ENCODE peak calls at places on chromosomes 13 and 19, in ten cellular contexts. X is suprapubic skin, L is H1, K is NB4, Q is gastrocnemius medialis, D is transverse colon, R is tibial nerve, I is stomach, J is IMR-90, Y is breast epithelium. V is an unnamed sample.

GRCh38 chr19:19224852-19225494 is 13.2 kb downstream of the NCAN start:
- DNase-seq in X (no peak), L (peak; percentile 73), K (peak; percentile 87), Q (no peak), D (peak; percentile 82), R (peak; percentile 10), I (peak; percentile 75), J (peak; percentile 44), Y (peak; percentile 22), V (peak; percentile 82)

GRCh38 chr19:4738734-4739133 is 15.1 kb upstream of the DPP9 start:
- DNase-seq in X (no peak), L (no peak), K (no peak), Q (peak; percentile 58), D (no peak), R (no peak), I (no peak), J (no peak), Y (no peak), V (no peak)

GRCh38 chr19:48999481-49000325 is 6.0 kb downstream of the RUVBL2 start:
- DNase-seq in X (no peak), L (peak; percentile 59), K (peak; percentile 67), Q (no peak), D (peak; percentile 69), R (no peak), I (peak; percentile 65), J (peak; percentile 67), Y (no peak), V (peak; percentile 17)

GRCh38 chr13:42355118-42355840 is 83.3 kb downstream of the AKAP11 start:
- DNase-seq in X (no peak), L (no peak), K (no peak), Q (no peak), D (no peak), R (no peak), I (no peak), J (no peak), Y (no peak), V (no peak)

GRCh38 chr13:108917581-108917980 is 288.2 kb downstream of the MYO16 start:
- DNase-seq in X (no peak), L (no peak), K (no peak), Q (no peak), D (no peak), R (no peak), I (no peak), J (peak; percentile 37), Y (no peak), V (no peak)

GRCh38 chr13:98239156-98240076 is 62.3 kb upstream of the RNF113B start:
- DNase-seq in X (no peak), L (peak; percentile 7), K (no peak), Q (no peak), D (no peak), R (no peak), I (no peak), J (no peak), Y (no peak), V (peak; percentile 51)

GRCh38 chr13:24541127-24541475 is 28.5 kb upstream of the PARP4 start:
- DNase-seq in X (no peak), L (no peak), K (no peak), Q (no peak), D (no peak), R (no peak), I (no peak), J (no peak), Y (no peak), V (no peak)

GRCh38 chr13:97766749-97767148 is 186.7 kb upstream of the IPO5 start:
- DNase-seq in X (no peak), L (no peak), K (no peak), Q (no peak), D (no peak), R (no peak), I (no peak), J (no peak), Y (no peak), V (no peak)

GRCh38 chr13:106143930-106144709 is 391.3 kb downstream of the EFNB2 start:
- DNase-seq in X (no peak), L (no peak), K (peak; percentile 4), Q (no peak), D (no peak), R (no peak), I (peak; percentile 36), J (no peak), Y (no peak), V (peak; percentile 12)

GRCh38 chr19:13980340-13980739 is 25.8 kb downstream of the RFX1 start:
- DNase-seq in X (no peak), L (no peak), K (no peak), Q (no peak), D (no peak), R (no peak), I (no peak), J (no peak), Y (no peak), V (no peak)

GRCh38 chr19:49058592-49058991 is 1.0 kb upstream of the CGB7 start:
- DNase-seq in X (no peak), L (no peak), K (no peak), Q (peak; percentile 55), D (no peak), R (no peak), I (no peak), J (peak; percentile 25), Y (peak; percentile 63), V (peak; percentile 21)

GRCh38 chr13:43877788-43878187 is 1.8 kb downstream of the CCDC122 start:
- DNase-seq in X (no peak), L (no peak), K (peak; percentile 22), Q (no peak), D (no peak), R (no peak), I (no peak), J (no peak), Y (no peak), V (no peak)

GRCh38 chr13:30731658-30732390 is 3.5 kb upstream of the ALOX5AP start:
- DNase-seq in X (no peak), L (no peak), K (no peak), Q (no peak), D (no peak), R (no peak), I (no peak), J (no peak), Y (no peak), V (no peak)

GRCh38 chr19:28883241-28883693 is 329.7 kb downstream of the UQCRFS1 start:
- DNase-seq in X (no peak), L (no peak), K (no peak), Q (no peak), D (no peak), R (peak; percentile 37), I (no peak), J (peak; percentile 41), Y (peak; percentile 44), V (no peak)

GRCh38 chr13:34578471-34578870 is 363.6 kb upstream of the NBEA start:
- DNase-seq in X (no peak), L (no peak), K (no peak), Q (no peak), D (no peak), R (no peak), I (no peak), J (no peak), Y (peak; percentile 32), V (no peak)

GRCh38 chr13:107843281-107843680 is 372.1 kb downstream of the LIG4 start:
- DNase-seq in X (no peak), L (no peak), K (no peak), Q (no peak), D (no peak), R (no peak), I (no peak), J (no peak), Y (no peak), V (no peak)

GRCh38 chr13:29707876-29708543 is 112.5 kb upstream of the SLC7A1 start:
- DNase-seq in X (no peak), L (peak; percentile 59), K (peak; percentile 82), Q (no peak), D (peak; percentile 48), R (no peak), I (peak; percentile 51), J (peak; percentile 41), Y (no peak), V (no peak)

GRCh38 chr19:35899547-35900214 is 659 bp downstream of the NFKBID start:
- DNase-seq in X (peak; percentile 88), L (no peak), K (peak; percentile 81), Q (peak; percentile 66), D (peak; percentile 89), R (peak; percentile 65), I (peak; percentile 85), J (peak; percentile 81), Y (peak; percentile 63), V (peak; percentile 91)

GRCh38 chr19:35902870-35903475 is 644 bp downstream of the HCST start:
- DNase-seq in X (no peak), L (no peak), K (no peak), Q (no peak), D (no peak), R (no peak), I (no peak), J (no peak), Y (no peak), V (no peak)

GRCh38 chr19:35901055-35901644 is 810 bp upstream of the NFKBID start:
- DNase-seq in X (no peak), L (no peak), K (no peak), Q (no peak), D (no peak), R (no peak), I (no peak), J (peak; percentile 51), Y (no peak), V (no peak)

GRCh38 chr19:35903550-35904179 is 1.3 kb downstream of the HCST start:
- DNase-seq in X (peak; percentile 88), L (peak; percentile 60), K (peak; percentile 96), Q (peak; percentile 57), D (peak; percentile 86), R (peak; percentile 57), I (peak; percentile 77), J (peak; percentile 73), Y (peak; percentile 78), V (peak; percentile 81)

GRCh38 chr19:35901854-35902661 is at the start of gene HCST:
- DNase-seq in X (no peak), L (no peak), K (peak; percentile 81), Q (no peak), D (peak; percentile 30), R (no peak), I (no peak), J (peak; percentile 22), Y (no peak), V (no peak)
- TF ChIP-seq POLR2A in X (no peak), L (no peak), K (no peak), Q (no peak), D (peak; percentile 14), R (no peak), I (no peak), J (no peak), Y (no peak), V (no peak)

GRCh38 chr19:56092685-56093631 is 28.1 kb downstream of the ZNF787 start:
- DNase-seq in X (no peak), L (no peak), K (no peak), Q (no peak), D (no peak), R (no peak), I (no peak), J (no peak), Y (no peak), V (no peak)
- TF ChIP-seq POLR2A in X (no peak), L (peak; percentile 34), K (no peak), Q (no peak), D (no peak), R (no peak), I (no peak), J (no peak), Y (no peak), V (no peak)

GRCh38 chr19:30245401-30246039 is 126.7 kb upstream of the ZNF536 start:
- DNase-seq in X (no peak), L (no peak), K (no peak), Q (no peak), D (no peak), R (no peak), I (no peak), J (no peak), Y (no peak), V (no peak)
- TF ChIP-seq POLR2A in X (no peak), L (no peak), K (no peak), Q (no peak), D (no peak), R (no peak), I (no peak), J (no peak), Y (no peak), V (no peak)

GRCh38 chr19:2811221-2811722 is 8.4 kb upstream of the ZNF554 start:
- DNase-seq in X (no peak), L (no peak), K (no peak), Q (no peak), D (peak; percentile 77), R (no peak), I (no peak), J (no peak), Y (no peak), V (no peak)
- TF ChIP-seq POLR2A in X (no peak), L (no peak), K (no peak), Q (no peak), D (no peak), R (no peak), I (no peak), J (no peak), Y (no peak), V (no peak)